ENCODE peak calls at places on chromosome 20, in five cellular contexts. V is AG10803; Q is IMR-90; Z is CD8-positive, alpha-beta T cell; S is psoas muscle. M is an unnamed sample.
A peak's percentile ranks its signal among the peaks of the same experiment; 100 is the strongest.

GRCh38 chr20:57598491-57598890 is 21.7 kb downstream of the ZBP1 start:
- DNase-seq in V (no peak), Q (no peak), Z (no peak), S (peak; percentile 31), M (no peak)

GRCh38 chr20:41133709-41134361 is 3.5 kb upstream of the PLCG1 start:
- DNase-seq in V (no peak), Q (peak; percentile 18), Z (no peak), S (no peak), M (no peak)

GRCh38 chr20:34615477-34615876 is 57.0 kb downstream of the MAP1LC3A start:
- DNase-seq in V (no peak), Q (peak; percentile 49), Z (no peak), S (no peak), M (no peak)

GRCh38 chr20:4573564-4574355 is 147.9 kb upstream of the PRND start:
- DNase-seq in V (peak; percentile 93), Q (peak; percentile 96), Z (no peak), S (no peak), M (peak; percentile 94)

GRCh38 chr20:62624325-62624690 is 18.0 kb upstream of the SLCO4A1 start:
- DNase-seq in V (no peak), Q (no peak), Z (no peak), S (peak; percentile 66), M (no peak)

GRCh38 chr20:18669241-18670019 is 81.6 kb downstream of the DTD1 start:
- DNase-seq in V (no peak), Q (no peak), Z (no peak), S (no peak), M (peak; percentile 11)

GRCh38 chr20:24937579-24937978 is 11.5 kb upstream of the CST7 start:
- DNase-seq in V (no peak), Q (no peak), Z (no peak), S (no peak), M (no peak)

GRCh38 chr20:50560867-50561266 is 50.7 kb downstream of the PTPN1 start:
- DNase-seq in V (no peak), Q (no peak), Z (no peak), S (no peak), M (no peak)

GRCh38 chr20:13649548-13649947 is 10.8 kb upstream of the TASP1 start:
- DNase-seq in V (no peak), Q (no peak), Z (no peak), S (peak; percentile 64), M (peak; percentile 23)

GRCh38 chr20:4112490-4113420 is 97.4 kb upstream of the RNF24 start:
- DNase-seq in V (peak; percentile 55), Q (peak; percentile 58), Z (no peak), S (no peak), M (no peak)

GRCh38 chr20:60788070-60788469 is 464.0 kb upstream of the CDH4 start:
- DNase-seq in V (no peak), Q (no peak), Z (no peak), S (no peak), M (no peak)

GRCh38 chr20:37932919-37933318 is 30.0 kb downstream of the VSTM2L start:
- DNase-seq in V (no peak), Q (no peak), Z (no peak), S (no peak), M (no peak)

GRCh38 chr20:44142416-44142815 is 44.6 kb downstream of the JPH2 start:
- DNase-seq in V (peak; percentile 77), Q (peak; percentile 50), Z (no peak), S (no peak), M (peak; percentile 10)

GRCh38 chr20:50508171-50508761 is 1.9 kb upstream of the PTPN1 start:
- DNase-seq in V (peak; percentile 60), Q (no peak), Z (no peak), S (no peak), M (no peak)

GRCh38 chr20:22623211-22623610 is 38.8 kb upstream of the FOXA2 start:
- DNase-seq in V (no peak), Q (peak; percentile 0), Z (no peak), S (no peak), M (no peak)

GRCh38 chr20:42494290-42494689 is 695.4 kb downstream of the PTPRT start:
- DNase-seq in V (no peak), Q (no peak), Z (no peak), S (no peak), M (no peak)

GRCh38 chr20:1330075-1330830 is 1.3 kb upstream of the SDCBP2 start:
- DNase-seq in V (peak; percentile 38), Q (no peak), Z (no peak), S (peak; percentile 93), M (peak; percentile 72)

GRCh38 chr20:41580384-41580783 is 37.8 kb downstream of the CHD6 start:
- DNase-seq in V (no peak), Q (no peak), Z (no peak), S (no peak), M (no peak)

GRCh38 chr20:63003546-63003945 is 3.2 kb downstream of the BHLHE23 start:
- DNase-seq in V (no peak), Q (no peak), Z (no peak), S (no peak), M (no peak)

GRCh38 chr20:37007898-37008649 is 56.6 kb upstream of the SAMHD1 start:
- DNase-seq in V (peak; percentile 24), Q (peak; percentile 56), Z (no peak), S (no peak), M (peak; percentile 47)

GRCh38 chr20:10090588-10091166 is 55.9 kb downstream of the ANKEF1 start:
- DNase-seq in V (peak; percentile 64), Q (peak; percentile 53), Z (no peak), S (peak; percentile 39), M (peak; percentile 54)

GRCh38 chr20:62815066-62815991 is 1.5 kb upstream of the COL9A3 start:
- DNase-seq in V (no peak), Q (peak; percentile 41), Z (no peak), S (no peak), M (peak; percentile 39)

GRCh38 chr20:10338781-10339180 is 95.2 kb downstream of the MKKS start:
- DNase-seq in V (peak; percentile 59), Q (no peak), Z (no peak), S (no peak), M (no peak)

GRCh38 chr20:32113861-32114260 is 4.3 kb downstream of the TM9SF4 start:
- DNase-seq in V (no peak), Q (no peak), Z (no peak), S (no peak), M (no peak)
- TF ChIP-seq CTCF in V (no peak), Q (no peak), Z (no peak), S (no peak), M (no peak)

DNA sequence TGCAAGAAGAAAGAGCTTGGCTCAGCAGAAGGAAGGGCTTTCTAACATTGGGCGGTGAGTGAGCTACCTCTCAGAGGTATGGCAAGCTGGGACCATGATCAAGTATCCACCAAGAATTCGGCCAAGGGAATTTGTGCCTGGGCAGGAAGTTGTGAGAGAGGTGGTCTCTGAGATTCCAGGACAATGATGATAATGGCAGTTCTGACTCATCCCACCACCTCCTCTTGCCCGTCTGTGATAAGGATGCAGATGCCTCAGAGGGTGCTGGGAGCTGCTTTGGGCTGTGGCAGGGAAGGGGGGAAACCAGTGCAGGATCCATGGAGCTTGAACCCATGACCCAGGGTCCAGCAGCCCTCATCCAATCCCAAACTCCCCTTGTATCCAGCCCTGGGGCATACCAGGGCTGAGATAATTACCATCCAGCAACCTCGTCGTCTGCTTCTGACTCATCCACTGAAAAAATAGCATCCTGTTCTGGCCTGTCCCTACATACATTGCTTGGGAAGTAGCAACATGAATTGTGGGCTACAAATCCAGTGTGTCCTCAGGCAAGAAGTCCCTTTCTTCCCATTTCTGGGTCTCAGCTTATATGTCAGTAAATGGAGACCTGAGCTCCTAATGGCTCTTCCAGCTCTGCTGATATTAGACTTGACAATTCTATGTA is 5.9 kb downstream of the TGM6 start:
- DNase-seq in V (peak; percentile 49), Q (peak; percentile 38), Z (no peak), S (no peak), M (peak; percentile 6)
- H3K4me3 ChIP-seq in V (no peak overlapping the region), Q (no peak overlapping the region), Z (no peak overlapping the region), S (no peak overlapping the region), M (no peak overlapping the region)

GRCh38 chr20:12084482-12084881 is 166.8 kb downstream of the BTBD3 start:
- DNase-seq in V (no peak), Q (no peak), Z (no peak), S (no peak), M (no peak)
- TF ChIP-seq CTCF in V (no peak), Q (no peak), Z (no peak), S (no peak), M (no peak)

GRCh38 chr20:58894652-58895051 is 42.1 kb downstream of the GNAS start:
- DNase-seq in V (no peak), Q (no peak), Z (no peak), S (no peak), M (no peak)
- H3K4me3 ChIP-seq in V (peak overlapping the region; percentile 77), Q (no peak overlapping the region), Z (no peak overlapping the region), S (peak overlapping the region; percentile 26), M (peak overlapping the region; percentile 19)

GRCh38 chr20:46047821-46048220 is 18.8 kb downstream of the SLC12A5 start:
- DNase-seq in V (no peak), Q (no peak), Z (no peak), S (no peak), M (no peak)
- TF ChIP-seq CTCF in V (no peak), Q (no peak), Z (no peak), S (no peak), M (no peak)

DNA sequence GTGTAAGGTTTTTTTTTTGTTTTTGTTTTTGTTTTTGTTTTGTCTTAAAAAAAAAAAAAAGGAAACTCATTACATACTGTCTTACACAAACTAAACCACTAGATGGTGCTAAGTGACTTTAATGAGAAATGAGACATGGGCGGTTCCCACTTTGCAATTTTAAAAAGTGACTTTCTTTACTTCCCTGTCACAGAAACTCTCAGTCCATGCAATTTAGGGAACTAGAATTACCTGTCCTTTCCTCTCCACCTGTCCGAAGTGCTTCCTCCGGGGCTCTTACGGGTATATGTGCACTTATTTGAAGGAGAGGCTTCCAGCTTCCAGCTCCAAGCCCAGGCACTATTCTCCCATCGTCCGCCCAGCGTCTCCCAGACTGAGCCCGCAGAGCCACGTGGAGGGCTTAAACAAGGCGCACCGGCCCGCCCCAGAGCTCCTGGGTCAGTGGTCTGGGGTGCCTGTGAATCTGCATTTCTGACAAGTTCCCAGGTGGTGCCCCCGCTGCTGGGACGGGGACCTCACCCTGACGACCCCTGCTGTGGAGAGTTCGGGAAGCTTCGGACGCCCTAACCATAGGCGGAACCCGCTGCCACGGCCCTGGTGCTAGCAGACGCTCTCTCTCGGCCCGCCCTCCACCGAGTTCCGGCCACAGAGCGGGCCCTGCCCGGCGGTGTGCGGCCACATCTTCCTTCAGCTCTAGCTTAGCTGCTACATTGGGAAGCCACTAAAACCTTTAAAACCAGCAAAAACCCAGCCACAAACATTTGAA is 26.1 kb downstream of the BFSP1 start:
- DNase-seq in V (peak; percentile 49), Q (peak; percentile 59), Z (peak; percentile 48), S (peak; percentile 68), M (peak; percentile 74)
- H3K4me3 ChIP-seq in V (peak overlapping the region; percentile 69), Q (peak overlapping the region; percentile 43), Z (peak overlapping the region; percentile 61), S (peak overlapping the region; percentile 63), M (peak overlapping the region; percentile 61)

M was measured in fibroblast of villous mesenchyme.